ENCODE peak calls at places on chromosome 18, in ten cellular contexts. J, V, H, G, E, F, M, Z, S and B are unnamed samples.

GRCh38 chr18:55076643-55077218 is 117.5 kb upstream of the CCDC68 start:
- DNase-seq in J (no peak), V (no peak), H (no peak), G (no peak), E (no peak), F (no peak), M (peak; percentile 58), Z (no peak), S (peak; percentile 47), B (no peak)

GRCh38 chr18:23380001-23380550 is 73.0 kb upstream of the RIOK3 start:
- DNase-seq in J (no peak), V (no peak), H (no peak), G (no peak), E (no peak), F (no peak), M (peak; percentile 91), Z (no peak), S (no peak), B (no peak)

GRCh38 chr18:9627642-9628041 is 13.3 kb upstream of the PPP4R1 start:
- DNase-seq in J (no peak), V (peak; percentile 72), H (no peak), G (no peak), E (no peak), F (no peak), M (peak; percentile 47), Z (no peak), S (no peak), B (no peak)

GRCh38 chr18:8515142-8515865 is 93.9 kb upstream of the RAB12 start:
- DNase-seq in J (no peak), V (no peak), H (no peak), G (no peak), E (no peak), F (no peak), M (no peak), Z (no peak), S (no peak), B (no peak)

GRCh38 chr18:63205791-63206252 is 113.7 kb downstream of the BCL2 start:
- DNase-seq in J (no peak), V (no peak), H (no peak), G (no peak), E (no peak), F (no peak), M (no peak), Z (no peak), S (no peak), B (no peak)

GRCh38 chr18:41532344-41533086 is 422.5 kb upstream of the PIK3C3 start:
- DNase-seq in J (no peak), V (peak; percentile 20), H (no peak), G (no peak), E (no peak), F (no peak), M (no peak), Z (peak; percentile 25), S (no peak), B (no peak)

GRCh38 chr18:64720781-64721464 is 572.0 kb upstream of the LINC00305 start:
- DNase-seq in J (no peak), V (no peak), H (no peak), G (no peak), E (no peak), F (no peak), M (no peak), Z (peak; percentile 78), S (no peak), B (no peak)

GRCh38 chr18:36378194-36378593 is 80.7 kb downstream of the FHOD3 start:
- DNase-seq in J (no peak), V (peak; percentile 23), H (no peak), G (no peak), E (no peak), F (no peak), M (no peak), Z (no peak), S (no peak), B (no peak)

GRCh38 chr18:48667276-48668254 is 128.7 kb downstream of the CTIF start:
- DNase-seq in J (peak; percentile 20), V (peak; percentile 29), H (no peak), G (no peak), E (no peak), F (no peak), M (peak; percentile 23), Z (peak; percentile 59), S (no peak), B (no peak)
- H3K27ac ChIP-seq in J (no peak overlapping the region), V (no peak overlapping the region), H (no peak overlapping the region), G (no peak overlapping the region), E (no peak overlapping the region), F (no peak overlapping the region), M (no peak overlapping the region), Z (no peak overlapping the region), S (no peak overlapping the region), B (no peak overlapping the region)

GRCh38 chr18:49647496-49648168 is 85.8 kb downstream of the LIPG start:
- DNase-seq in J (no peak), V (peak; percentile 26), H (no peak), G (no peak), E (no peak), F (no peak), M (peak; percentile 84), Z (no peak), S (no peak), B (no peak)

GRCh38 chr18:49645196-49645595 is 83.3 kb downstream of the LIPG start:
- DNase-seq in J (no peak), V (no peak), H (no peak), G (no peak), E (no peak), F (no peak), M (no peak), Z (no peak), S (no peak), B (no peak)

GRCh38 chr18:49648326-49648725 is 86.5 kb downstream of the LIPG start:
- DNase-seq in J (no peak), V (no peak), H (peak; percentile 63), G (no peak), E (no peak), F (no peak), M (no peak), Z (no peak), S (no peak), B (no peak)

GRCh38 chr18:49646864-49647263 is 85.0 kb downstream of the LIPG start:
- DNase-seq in J (no peak), V (no peak), H (no peak), G (no peak), E (no peak), F (no peak), M (no peak), Z (no peak), S (no peak), B (no peak)

DNA sequence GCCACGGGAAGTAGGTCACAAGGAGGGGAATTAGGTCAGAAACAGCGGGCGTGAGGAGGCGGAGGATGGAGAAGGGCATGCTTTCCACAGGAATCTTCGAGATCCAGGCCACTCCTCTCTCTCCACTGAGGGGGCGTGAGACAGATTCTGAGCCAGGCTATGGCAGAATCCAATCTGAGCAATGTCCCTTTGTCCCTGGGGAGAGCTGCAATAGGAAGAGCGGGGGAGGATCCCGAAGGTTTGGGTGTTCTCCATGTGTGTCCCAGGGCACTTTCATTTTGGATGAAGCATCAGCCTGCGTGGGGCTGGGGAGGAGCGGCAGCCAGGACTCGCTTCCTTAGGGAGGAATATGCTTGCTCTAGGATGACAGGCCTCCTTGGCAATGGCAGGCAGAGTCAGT is 84.0 kb downstream of the LIPG start:
- DNase-seq in J (no peak), V (peak; percentile 79), H (peak; percentile 82), G (no peak), E (no peak), F (no peak), M (peak; percentile 58), Z (no peak), S (peak; percentile 58), B (peak; percentile 17)
- H3K27ac ChIP-seq in J (no peak overlapping the region), V (no peak overlapping the region), H (no peak overlapping the region), G (peak overlapping the region; percentile 45), E (no peak overlapping the region), F (no peak overlapping the region), M (no peak overlapping the region), Z (no peak overlapping the region), S (no peak overlapping the region), B (no peak overlapping the region)

GRCh38 chr18:51072586-51073303 is 42.7 kb downstream of the SMAD4 start:
- DNase-seq in J (no peak), V (no peak), H (no peak), G (no peak), E (no peak), F (no peak), M (no peak), Z (no peak), S (no peak), B (no peak)

GRCh38 chr18:51069885-51070284 is 39.9 kb downstream of the SMAD4 start:
- DNase-seq in J (no peak), V (peak; percentile 19), H (no peak), G (no peak), E (no peak), F (no peak), M (peak; percentile 19), Z (no peak), S (no peak), B (no peak)

GRCh38 chr18:51074605-51075004 is 44.6 kb downstream of the SMAD4 start:
- DNase-seq in J (no peak), V (no peak), H (no peak), G (no peak), E (no peak), F (no peak), M (no peak), Z (no peak), S (no peak), B (no peak)

GRCh38 chr18:51068111-51068510 is 38.1 kb downstream of the SMAD4 start:
- DNase-seq in J (no peak), V (peak; percentile 67), H (no peak), G (no peak), E (no peak), F (no peak), M (peak; percentile 79), Z (no peak), S (no peak), B (no peak)

DNA sequence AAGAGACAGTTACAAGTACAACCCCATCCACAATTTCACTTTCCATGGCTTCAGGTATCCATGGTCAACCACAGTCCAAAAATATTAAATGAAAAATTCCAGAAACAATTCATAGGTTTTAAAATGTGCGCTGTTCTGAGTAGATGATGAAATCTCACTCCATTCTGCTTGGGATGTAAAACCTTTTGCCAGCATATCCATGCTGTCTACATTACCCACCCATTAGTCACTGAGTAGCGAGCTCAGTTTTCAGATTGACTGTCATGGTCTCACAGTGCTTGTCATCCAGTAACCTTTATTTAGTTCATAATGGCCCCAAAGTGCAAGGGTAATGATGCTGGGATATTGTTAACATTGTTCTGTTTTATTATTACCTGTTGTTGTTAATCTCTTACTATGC is 40.5 kb downstream of the SMAD4 start:
- DNase-seq in J (no peak), V (peak; percentile 87), H (no peak), G (no peak), E (no peak), F (no peak), M (peak; percentile 89), Z (no peak), S (no peak), B (no peak)
- H3K27ac ChIP-seq in J (no peak overlapping the region), V (peak overlapping the region; percentile 71), H (peak overlapping the region; percentile 36), G (no peak overlapping the region), E (no peak overlapping the region), F (no peak overlapping the region), M (peak overlapping the region; percentile 65), Z (no peak overlapping the region), S (no peak overlapping the region), B (no peak overlapping the region)

GRCh38 chr18:52227536-52227935 is 112.5 kb upstream of the DCC start:
- DNase-seq in J (no peak), V (no peak), H (no peak), G (no peak), E (no peak), F (no peak), M (no peak), Z (no peak), S (no peak), B (no peak)

GRCh38 chr18:52222211-52222610 is 117.8 kb upstream of the DCC start:
- DNase-seq in J (no peak), V (no peak), H (no peak), G (no peak), E (no peak), F (no peak), M (no peak), Z (peak; percentile 27), S (no peak), B (no peak)

DNA sequence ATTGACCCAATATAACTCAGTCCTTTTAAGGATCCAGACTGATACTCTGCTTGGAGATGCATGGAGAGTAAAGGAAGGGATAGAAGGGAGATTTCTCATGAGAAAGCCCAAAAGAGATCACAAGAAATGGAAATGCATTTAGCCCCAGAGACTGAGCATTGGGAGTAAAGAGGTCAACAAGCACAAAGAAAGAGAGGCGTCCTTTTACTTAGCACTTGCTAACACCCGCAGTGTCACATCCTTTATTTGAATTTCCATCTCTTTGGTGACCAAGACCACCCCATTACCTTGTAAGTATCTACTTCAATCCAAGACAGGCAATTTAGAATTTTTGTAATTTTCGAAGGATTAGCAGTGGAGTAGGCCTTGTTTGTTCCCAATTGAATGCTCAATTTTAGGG is 111.8 kb upstream of the DCC start:
- DNase-seq in J (no peak), V (no peak), H (no peak), G (no peak), E (no peak), F (no peak), M (no peak), Z (peak; percentile 16), S (no peak), B (no peak)
- H3K27ac ChIP-seq in J (no peak overlapping the region), V (no peak overlapping the region), H (no peak overlapping the region), G (no peak overlapping the region), E (no peak overlapping the region), F (no peak overlapping the region), M (no peak overlapping the region), Z (no peak overlapping the region), S (no peak overlapping the region), B (no peak overlapping the region)